ENCODE peak calls at places on chromosomes 3 and 15, in four cellular contexts. C, D, X and B are unnamed samples.
A peak's percentile ranks its signal among the peaks of the same experiment; 100 is the strongest.

GRCh38 chr3:2097641-2098191 is 950 bp upstream of the CNTN4 start:
- DNase-seq in C (peak; percentile 43), D (peak; percentile 57), X (no peak), B (no peak)

GRCh38 chr15:92011611-92012367 is 158.3 kb downstream of the SLCO3A1 start:
- DNase-seq in C (no peak), D (no peak), X (no peak), B (no peak)

GRCh38 chr3:136954980-136955780 is 2.6 kb upstream of the IL20RB start:
- DNase-seq in C (no peak), D (no peak), X (no peak), B (no peak)

GRCh38 chr3:102089904-102090492 is 240.7 kb downstream of the NFKBIZ start:
- DNase-seq in C (no peak), D (peak; percentile 50), X (no peak), B (no peak)

GRCh38 chr3:157145566-157145965 is 14.4 kb downstream of the CCNL1 start:
- DNase-seq in C (no peak), D (no peak), X (no peak), B (no peak)

GRCh38 chr15:100810831-100811230 is 68.8 kb upstream of the ALDH1A3 start:
- DNase-seq in C (no peak), D (no peak), X (no peak), B (no peak)

GRCh38 chr3:65811050-65811766 is 227.5 kb downstream of the MAGI1 start:
- DNase-seq in C (no peak), D (no peak), X (no peak), B (no peak)

GRCh38 chr15:90402230-90402629 is 14.2 kb downstream of the IQGAP1 start:
- DNase-seq in C (no peak), D (peak; percentile 17), X (no peak), B (no peak)

GRCh38 chr15:77671274-77672056 is 38.8 kb upstream of the LINGO1 start:
- DNase-seq in C (no peak), D (no peak), X (no peak), B (no peak)

GRCh38 chr3:31567036-31567435 is 34.3 kb downstream of the STT3B start:
- DNase-seq in C (no peak), D (no peak), X (no peak), B (no peak)

GRCh38 chr15:82810863-82811421 is 1.5 kb downstream of the WHAMM start:
- DNase-seq in C (no peak), D (no peak), X (no peak), B (no peak)

GRCh38 chr3:7382293-7383033 is 521.5 kb downstream of the GRM7 start:
- DNase-seq in C (no peak), D (no peak), X (no peak), B (no peak)

GRCh38 chr15:83947156-83947555 is 288.4 kb upstream of the GOLGA6L4 start:
- DNase-seq in C (no peak), D (no peak), X (no peak), B (peak; percentile 4)

GRCh38 chr15:52790941-52791751 is 1.0 kb upstream of the ONECUT1 start:
- DNase-seq in C (no peak), D (no peak), X (no peak), B (no peak)

GRCh38 chr3:7658294-7658693 is 797.4 kb downstream of the GRM7 start:
- DNase-seq in C (no peak), D (no peak), X (no peak), B (no peak)

GRCh38 chr15:70323111-70323851 is 225.6 kb upstream of the TLE3 start:
- DNase-seq in C (no peak), D (no peak), X (no peak), B (no peak)

GRCh38 chr3:146543461-146544012 is 870 bp downstream of the PLSCR1 start:
- DNase-seq in C (no peak), D (peak; percentile 40), X (no peak), B (no peak)

GRCh38 chr15:77021803-77022381 is 27.0 kb downstream of the PSTPIP1 start:
- DNase-seq in C (peak; percentile 35), D (no peak), X (peak; percentile 65), B (no peak)

GRCh38 chr3:54659347-54659746 is 268.5 kb downstream of the LRTM1 start:
- DNase-seq in C (no peak), D (no peak), X (no peak), B (no peak)

GRCh38 chr3:13850161-13850945 is 29.5 kb downstream of the WNT7A start:
- DNase-seq in C (peak; percentile 36), D (no peak), X (peak; percentile 90), B (no peak)

GRCh38 chr3:31575448-31575847 is 42.7 kb downstream of the STT3B start:
- DNase-seq in C (no peak), D (no peak), X (no peak), B (no peak)

GRCh38 chr15:23854535-23855252 is 167.6 kb upstream of the NDN start:
- DNase-seq in C (no peak), D (no peak), X (no peak), B (no peak)

GRCh38 chr3:55183259-55183658 is 255.4 kb upstream of the LRTM1 start:
- DNase-seq in C (no peak), D (no peak), X (no peak), B (no peak)

GRCh38 chr3:171058058-171058457 is 31.5 kb upstream of the SLC2A2 start:
- DNase-seq in C (no peak), D (no peak), X (no peak), B (no peak)

GRCh38 chr3:188546835-188547670 is 393.1 kb downstream of the LPP start:
- DNase-seq in C (no peak), D (no peak), X (no peak), B (no peak)

GRCh38 chr3:58723197-58723596 is 56.6 kb upstream of the FAM3D start:
- DNase-seq in C (no peak), D (no peak), X (no peak), B (no peak)

DNA sequence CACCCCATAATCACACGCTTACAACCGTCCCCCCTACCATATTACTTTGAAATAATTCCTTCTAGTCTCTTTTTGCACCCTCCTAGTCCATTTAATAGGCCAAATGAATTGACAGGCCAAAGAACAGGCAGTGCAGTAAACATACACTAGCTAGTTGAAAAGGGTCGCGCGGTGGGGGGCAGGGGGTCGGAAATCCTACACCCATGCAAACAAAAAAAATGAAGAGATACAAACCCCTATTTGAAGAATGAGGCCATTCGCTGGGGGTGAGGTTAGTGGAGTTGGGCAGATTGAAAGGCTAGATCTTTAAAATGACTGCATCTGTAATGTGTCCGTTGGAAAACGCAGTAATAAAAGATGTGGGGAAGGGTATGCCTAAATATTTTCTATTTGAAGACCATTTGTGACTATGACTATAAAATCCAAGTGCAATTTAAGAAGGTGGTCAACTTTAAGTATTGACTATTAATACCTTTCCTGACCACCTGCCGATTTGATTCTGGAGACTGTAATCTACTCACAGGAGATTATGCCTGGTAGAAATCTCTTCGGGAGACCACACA is 891 bp upstream of the ARL6 start:
- DNase-seq in C (no peak), D (no peak), X (no peak), B (no peak)
- H3K27ac ChIP-seq in C (no peak overlapping the region), D (peak overlapping the region; percentile 80), X (peak overlapping the region; percentile 78), B (peak overlapping the region; percentile 89)

DNA sequence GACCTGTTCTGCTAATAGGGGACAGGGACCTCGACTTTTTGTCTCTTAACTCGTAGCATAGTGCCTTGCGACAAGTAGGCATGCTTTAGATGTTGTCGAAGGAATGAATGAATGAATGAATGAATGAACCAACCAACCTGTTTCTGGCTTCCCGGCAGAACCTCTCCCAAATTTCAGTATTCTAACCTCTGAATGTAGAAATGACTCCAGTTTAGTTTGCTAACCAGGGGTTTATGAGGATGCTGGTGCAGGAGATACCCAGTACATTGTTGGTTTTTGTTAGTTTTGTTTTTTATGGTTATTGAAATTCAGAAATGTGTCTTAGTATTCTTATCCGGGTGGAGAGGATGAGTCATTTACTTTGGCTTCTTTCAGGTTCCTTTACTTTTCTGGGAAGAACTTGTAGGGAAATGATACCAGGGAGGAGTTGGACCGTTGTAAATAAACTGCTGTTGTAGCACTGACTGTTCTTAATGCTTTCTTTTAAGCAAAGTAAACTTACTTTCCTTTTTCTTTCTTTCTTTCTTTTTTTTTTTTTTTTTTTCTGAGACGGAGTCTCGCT is 29.6 kb upstream of the EHHADH start:
- DNase-seq in C (no peak), D (no peak), X (no peak), B (no peak)
- H3K27ac ChIP-seq in C (no peak overlapping the region), D (peak overlapping the region; percentile 20), X (no peak overlapping the region), B (no peak overlapping the region)

DNA sequence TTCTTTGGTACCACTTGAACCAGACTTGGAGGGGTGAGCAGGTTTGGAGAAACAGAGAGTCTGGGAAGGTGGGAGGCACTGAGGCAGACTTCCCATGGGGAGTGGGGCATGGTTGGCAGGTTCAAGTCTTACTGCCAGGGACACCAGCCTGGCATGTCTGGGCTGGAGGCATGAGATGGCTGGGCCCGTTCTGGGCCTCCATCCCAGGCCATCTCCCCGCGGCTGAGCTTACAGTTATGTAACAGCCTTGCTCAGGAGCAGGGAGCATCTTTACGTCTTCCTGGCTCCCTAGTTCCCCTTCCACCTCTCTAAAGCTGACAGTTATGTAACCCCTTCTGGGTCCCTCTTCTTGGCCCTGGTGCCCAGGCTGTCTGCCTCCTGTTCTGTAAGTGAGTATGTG is 12.4 kb downstream of the VIPR1 start:
- DNase-seq in C (no peak), D (no peak), X (no peak), B (no peak)
- H3K27ac ChIP-seq in C (peak overlapping the region; percentile 79), D (peak overlapping the region; percentile 76), X (peak overlapping the region; percentile 66), B (peak overlapping the region; percentile 78)

GRCh38 chr15:57740048-57740447 is 33.5 kb downstream of the POLR2M start:
- DNase-seq in C (no peak), D (no peak), X (no peak), B (no peak)

GRCh38 chr15:57735891-57736290 is 29.4 kb downstream of the POLR2M start:
- DNase-seq in C (no peak), D (no peak), X (no peak), B (no peak)

GRCh38 chr15:57743424-57743823 is 36.9 kb downstream of the POLR2M start:
- DNase-seq in C (no peak), D (no peak), X (no peak), B (no peak)

GRCh38 chr15:57736591-57736990 is 30.1 kb downstream of the POLR2M start:
- DNase-seq in C (no peak), D (no peak), X (no peak), B (no peak)

GRCh38 chr15:57741089-57741488 is 34.6 kb downstream of the POLR2M start:
- DNase-seq in C (no peak), D (no peak), X (no peak), B (no peak)
- H3K27ac ChIP-seq in C (no peak overlapping the region), D (no peak overlapping the region), X (no peak overlapping the region), B (no peak overlapping the region)